ENCODE peak calls at places on chromosomes 7 and 10, in nine cellular contexts. One of them, this sample, is unnamed.

GRCh38 chr7:151483700-151483960 is 36.1 kb downstream of the RHEB start:
- DNase-seq in memory B cell: no peak
- DNase-seq in neural progenitor cell: no peak
- DNase-seq in right lobe of liver: no peak
- DNase-seq in NCI-H1105 treated with DMSO at 0.1 percent for 48 hours: no peak
- DNase-seq in AG10803: no peak
- DNase-seq in cardiac muscle cell: no peak
- DNase-seq in stimulated activated CD4-positive, alpha-beta T cell treated with anti-CD3 and anti-CD28 coated beads, Interleukin-1b, Interleukin-23, amount 100 ng/mL, for 24 hours: no peak
- DNase-seq in ELF-1: no peak
- DNase-seq in this sample: no peak

GRCh38 chr10:43594944-43595589 is 11.2 kb upstream of the ZNF485 start:
- DNase-seq in AG10803: peak; percentile 36
- DNase-seq in NCI-H1105 treated with DMSO at 0.1 percent for 48 hours: no peak
- DNase-seq in ELF-1: no peak
- DNase-seq in stimulated activated CD4-positive, alpha-beta T cell treated with anti-CD3 and anti-CD28 coated beads, Interleukin-1b, Interleukin-23, amount 100 ng/mL, for 24 hours: peak; percentile 22
- DNase-seq in neural progenitor cell: no peak
- DNase-seq in cardiac muscle cell: peak; percentile 64
- DNase-seq in memory B cell: peak; percentile 12
- DNase-seq in right lobe of liver: peak; percentile 43
- DNase-seq in this sample: no peak

GRCh38 chr7:98396768-98397167 is 4.1 kb downstream of the BAIAP2L1 start:
- DNase-seq in memory B cell: no peak
- DNase-seq in ELF-1: no peak
- DNase-seq in cardiac muscle cell: no peak
- DNase-seq in right lobe of liver: no peak
- DNase-seq in NCI-H1105 treated with DMSO at 0.1 percent for 48 hours: no peak
- DNase-seq in stimulated activated CD4-positive, alpha-beta T cell treated with anti-CD3 and anti-CD28 coated beads, Interleukin-1b, Interleukin-23, amount 100 ng/mL, for 24 hours: no peak
- DNase-seq in AG10803: no peak
- DNase-seq in neural progenitor cell: no peak
- DNase-seq in this sample: no peak

GRCh38 chr10:42997151-42997848 is 79.6 kb upstream of the RET start:
- DNase-seq in stimulated activated CD4-positive, alpha-beta T cell treated with anti-CD3 and anti-CD28 coated beads, Interleukin-1b, Interleukin-23, amount 100 ng/mL, for 24 hours: no peak
- DNase-seq in AG10803: no peak
- DNase-seq in neural progenitor cell: no peak
- DNase-seq in memory B cell: no peak
- DNase-seq in NCI-H1105 treated with DMSO at 0.1 percent for 48 hours: no peak
- DNase-seq in cardiac muscle cell: no peak
- DNase-seq in right lobe of liver: no peak
- DNase-seq in ELF-1: no peak
- DNase-seq in this sample: no peak

GRCh38 chr7:36117201-36117840 is 35.7 kb upstream of the EEPD1 start:
- DNase-seq in memory B cell: no peak
- DNase-seq in cardiac muscle cell: no peak
- DNase-seq in neural progenitor cell: no peak
- DNase-seq in right lobe of liver: no peak
- DNase-seq in NCI-H1105 treated with DMSO at 0.1 percent for 48 hours: no peak
- DNase-seq in stimulated activated CD4-positive, alpha-beta T cell treated with anti-CD3 and anti-CD28 coated beads, Interleukin-1b, Interleukin-23, amount 100 ng/mL, for 24 hours: no peak
- DNase-seq in AG10803: no peak
- DNase-seq in ELF-1: no peak
- DNase-seq in this sample: no peak

GRCh38 chr7:24701232-24701898 is 55.9 kb downstream of the GSDME start:
- DNase-seq in AG10803: peak; percentile 91
- DNase-seq in NCI-H1105 treated with DMSO at 0.1 percent for 48 hours: peak; percentile 39
- DNase-seq in ELF-1: no peak
- DNase-seq in memory B cell: no peak
- DNase-seq in right lobe of liver: no peak
- DNase-seq in cardiac muscle cell: peak; percentile 73
- DNase-seq in stimulated activated CD4-positive, alpha-beta T cell treated with anti-CD3 and anti-CD28 coated beads, Interleukin-1b, Interleukin-23, amount 100 ng/mL, for 24 hours: no peak
- DNase-seq in neural progenitor cell: no peak
- DNase-seq in this sample: no peak

GRCh38 chr10:71708301-71708703 is 11.3 kb downstream of the C10orf105 start:
- DNase-seq in memory B cell: peak; percentile 76
- DNase-seq in right lobe of liver: peak; percentile 69
- DNase-seq in cardiac muscle cell: peak; percentile 53
- DNase-seq in ELF-1: peak; percentile 88
- DNase-seq in neural progenitor cell: peak; percentile 85
- DNase-seq in stimulated activated CD4-positive, alpha-beta T cell treated with anti-CD3 and anti-CD28 coated beads, Interleukin-1b, Interleukin-23, amount 100 ng/mL, for 24 hours: peak; percentile 56
- DNase-seq in NCI-H1105 treated with DMSO at 0.1 percent for 48 hours: no peak
- DNase-seq in AG10803: no peak
- DNase-seq in this sample: peak; percentile 10

GRCh38 chr7:1767524-1767923 is 97.4 kb downstream of the ELFN1 start:
- DNase-seq in memory B cell: no peak
- DNase-seq in cardiac muscle cell: no peak
- DNase-seq in neural progenitor cell: peak; percentile 53
- DNase-seq in stimulated activated CD4-positive, alpha-beta T cell treated with anti-CD3 and anti-CD28 coated beads, Interleukin-1b, Interleukin-23, amount 100 ng/mL, for 24 hours: no peak
- DNase-seq in right lobe of liver: no peak
- DNase-seq in ELF-1: no peak
- DNase-seq in AG10803: no peak
- DNase-seq in NCI-H1105 treated with DMSO at 0.1 percent for 48 hours: no peak
- DNase-seq in this sample: no peak

GRCh38 chr10:44860811-44861751 is 50.1 kb upstream of the TMEM72 start:
- DNase-seq in NCI-H1105 treated with DMSO at 0.1 percent for 48 hours: no peak
- DNase-seq in ELF-1: peak; percentile 55
- DNase-seq in neural progenitor cell: no peak
- DNase-seq in AG10803: peak; percentile 95
- DNase-seq in cardiac muscle cell: peak; percentile 60
- DNase-seq in stimulated activated CD4-positive, alpha-beta T cell treated with anti-CD3 and anti-CD28 coated beads, Interleukin-1b, Interleukin-23, amount 100 ng/mL, for 24 hours: no peak
- DNase-seq in right lobe of liver: no peak
- DNase-seq in memory B cell: no peak
- DNase-seq in this sample: no peak

GRCh38 chr7:2570021-2570420 is 11.2 kb downstream of the IQCE start:
- DNase-seq in NCI-H1105 treated with DMSO at 0.1 percent for 48 hours: no peak
- DNase-seq in right lobe of liver: no peak
- DNase-seq in AG10803: no peak
- DNase-seq in neural progenitor cell: no peak
- DNase-seq in cardiac muscle cell: no peak
- DNase-seq in memory B cell: no peak
- DNase-seq in ELF-1: no peak
- DNase-seq in stimulated activated CD4-positive, alpha-beta T cell treated with anti-CD3 and anti-CD28 coated beads, Interleukin-1b, Interleukin-23, amount 100 ng/mL, for 24 hours: no peak
- DNase-seq in this sample: no peak

GRCh38 chr10:114937962-114938817 is at the start of gene TRUB1:
- DNase-seq in stimulated activated CD4-positive, alpha-beta T cell treated with anti-CD3 and anti-CD28 coated beads, Interleukin-1b, Interleukin-23, amount 100 ng/mL, for 24 hours: peak; percentile 83
- DNase-seq in right lobe of liver: peak; percentile 93
- DNase-seq in ELF-1: peak; percentile 94
- DNase-seq in NCI-H1105 treated with DMSO at 0.1 percent for 48 hours: peak; percentile 77
- DNase-seq in memory B cell: peak; percentile 78
- DNase-seq in cardiac muscle cell: peak; percentile 97
- DNase-seq in AG10803: peak; percentile 94
- DNase-seq in neural progenitor cell: peak; percentile 93
- DNase-seq in this sample: peak; percentile 73

GRCh38 chr7:86991844-86992243 is 67.6 kb downstream of the ELAPOR2 start:
- DNase-seq in ELF-1: no peak
- DNase-seq in NCI-H1105 treated with DMSO at 0.1 percent for 48 hours: peak; percentile 49
- DNase-seq in neural progenitor cell: no peak
- DNase-seq in stimulated activated CD4-positive, alpha-beta T cell treated with anti-CD3 and anti-CD28 coated beads, Interleukin-1b, Interleukin-23, amount 100 ng/mL, for 24 hours: no peak
- DNase-seq in AG10803: peak; percentile 34
- DNase-seq in cardiac muscle cell: no peak
- DNase-seq in memory B cell: no peak
- DNase-seq in right lobe of liver: no peak
- DNase-seq in this sample: no peak

GRCh38 chr10:133258818-133259602 is 17.7 kb downstream of the ADAM8 start:
- DNase-seq in cardiac muscle cell: peak; percentile 99
- DNase-seq in right lobe of liver: peak; percentile 69
- DNase-seq in neural progenitor cell: no peak
- DNase-seq in NCI-H1105 treated with DMSO at 0.1 percent for 48 hours: no peak
- DNase-seq in stimulated activated CD4-positive, alpha-beta T cell treated with anti-CD3 and anti-CD28 coated beads, Interleukin-1b, Interleukin-23, amount 100 ng/mL, for 24 hours: peak; percentile 80
- DNase-seq in memory B cell: no peak
- DNase-seq in ELF-1: no peak
- DNase-seq in AG10803: peak; percentile 99
- DNase-seq in this sample: no peak

GRCh38 chr7:80018941-80019808 is 115.5 kb upstream of the GNAI1 start:
- DNase-seq in memory B cell: no peak
- DNase-seq in neural progenitor cell: peak; percentile 79
- DNase-seq in stimulated activated CD4-positive, alpha-beta T cell treated with anti-CD3 and anti-CD28 coated beads, Interleukin-1b, Interleukin-23, amount 100 ng/mL, for 24 hours: peak; percentile 4
- DNase-seq in NCI-H1105 treated with DMSO at 0.1 percent for 48 hours: peak; percentile 58
- DNase-seq in right lobe of liver: peak; percentile 25
- DNase-seq in ELF-1: peak; percentile 76
- DNase-seq in cardiac muscle cell: peak; percentile 73
- DNase-seq in AG10803: peak; percentile 38
- DNase-seq in this sample: peak; percentile 71

GRCh38 chr7:46759711-46760480 is 822.0 kb downstream of the TNS3 start:
- DNase-seq in stimulated activated CD4-positive, alpha-beta T cell treated with anti-CD3 and anti-CD28 coated beads, Interleukin-1b, Interleukin-23, amount 100 ng/mL, for 24 hours: no peak
- DNase-seq in neural progenitor cell: no peak
- DNase-seq in NCI-H1105 treated with DMSO at 0.1 percent for 48 hours: no peak
- DNase-seq in right lobe of liver: no peak
- DNase-seq in cardiac muscle cell: peak; percentile 62
- DNase-seq in memory B cell: no peak
- DNase-seq in ELF-1: no peak
- DNase-seq in AG10803: peak; percentile 92
- DNase-seq in this sample: no peak

This sample was measured in NCI-H526 treated with DMSO at 0.1 percent for 48 hours.